ENCODE peak calls at places on chromosomes 6 and 20, in four cellular contexts. K, J, V and M are unnamed samples.

GRCh38 chr6:132569170-132569569 is 952 bp upstream of the TAAR6 start:
- DNase-seq in V (no peak), J (no peak), K (no peak), M (no peak)

GRCh38 chr6:125986956-125987617 is 747 bp downstream of the TRMT11 start:
- DNase-seq in V (peak), J (peak), K (peak), M (no peak)

GRCh38 chr6:109595998-109596397 is 95.0 kb downstream of the AK9 start:
- DNase-seq in V (no peak), J (no peak), K (peak), M (no peak)

GRCh38 chr6:17897681-17898080 is 89.8 kb downstream of the KIF13A start:
- DNase-seq in J (no peak), K (no peak), V (no peak), M (no peak)

GRCh38 chr6:132136976-132137375 is 185.8 kb upstream of the CCN2 start:
- DNase-seq in J (no peak), V (no peak), K (no peak), M (no peak)

GRCh38 chr20:47181056-47181862 is 175.2 kb downstream of the ZMYND8 start:
- DNase-seq in V (peak), K (peak), J (no peak), M (no peak)

GRCh38 chr20:21548390-21549035 is 34.6 kb upstream of the NKX2-2 start:
- DNase-seq in V (no peak), K (no peak), J (peak), M (no peak)

GRCh38 chr20:34074101-34074760 is 37.8 kb downstream of the EIF2S2 start:
- DNase-seq in V (no peak), J (no peak), K (no peak), M (no peak)

GRCh38 chr20:61644387-61645076 is 392.5 kb downstream of the CDH4 start:
- DNase-seq in J (no peak), K (no peak), V (no peak), M (no peak)

GRCh38 chr6:958531-958930 is 265.6 kb upstream of the EXOC2 start:
- DNase-seq in K (no peak), V (no peak), J (no peak), M (no peak)

GRCh38 chr20:20017001-20017851 is at the start of gene NAA20:
- DNase-seq in V (peak), J (peak), K (peak), M (peak)

GRCh38 chr6:156589281-156589680 is 187.9 kb upstream of the ARID1B start:
- DNase-seq in K (no peak), J (no peak), V (no peak), M (no peak)

GRCh38 chr6:136788069-136788902 is 4.0 kb downstream of the MAP3K5 start:
- DNase-seq in K (no peak), V (no peak), J (no peak), M (no peak)
- H3K4me3 ChIP-seq in K (no peak), V (no peak), J (peak), M (no peak)

GRCh38 chr6:12504325-12504966 is 212.1 kb upstream of the PHACTR1 start:
- DNase-seq in V (peak), J (peak), K (peak), M (no peak)
- TF ChIP-seq BRCA1 in V (no peak), J (no peak), K (no peak), M (no peak)

DNA sequence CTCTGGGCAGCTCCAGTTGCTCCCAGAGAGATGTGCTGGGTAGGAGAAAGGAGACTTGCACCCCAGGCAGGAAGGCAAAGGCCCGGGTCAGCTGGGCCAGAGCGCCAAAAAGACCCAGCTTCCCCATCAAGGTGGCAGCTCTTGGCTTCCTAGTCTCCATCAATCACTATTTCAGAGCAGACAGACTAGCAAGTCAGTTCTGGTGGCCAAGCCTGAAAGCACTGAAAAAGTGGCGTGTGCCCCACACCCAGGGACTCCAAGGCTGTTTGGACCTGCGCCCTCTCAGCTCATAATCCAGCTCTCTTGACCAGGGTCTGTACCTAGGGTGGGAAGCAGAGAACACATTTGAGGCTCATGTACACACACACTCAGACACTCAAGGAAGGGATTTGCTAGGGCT is 3.7 kb downstream of the MAFB start:
- DNase-seq in K (no peak), J (no peak), V (no peak), M (no peak)
- H3K4me3 ChIP-seq in K (no peak), J (no peak), V (no peak), M (no peak)

GRCh38 chr6:44051516-44051915 is 75.7 kb downstream of the MRPL14 start:
- DNase-seq in K (no peak), J (no peak), V (no peak), M (no peak)
- TF ChIP-seq BRCA1 in K (no peak), J (no peak), V (no peak), M (no peak)